ENCODE peak calls at places on chromosomes 3 and 15, in seven cellular contexts. P is H9; A is GM06990; Q is CD8-positive, alpha-beta memory T cell; I is stimulated activated CD4-positive, alpha-beta T cell treated with anti-CD3 and anti-CD28 coated beads, Interleukin-1b, Interleukin-23, amount 100 ng/mL, for 1 hour; G is activated CD4-positive, alpha-beta T cell treated with anti-CD3 and anti-CD28 coated beads for 4 hours; E is activated effector memory CD4-positive, alpha-beta T cell treated with Interleukin-2 at 50 U/mL for 16 hours. F is an unnamed sample.

GRCh38 chr15:31102049-31102321 is 460 bp upstream of the TRPM1 start:
- DNase-seq in I (no peak), A (no peak), G (no peak), E (no peak), Q (no peak), P (no peak), F (no peak)

GRCh38 chr3:143897558-143898305 is 49.5 kb upstream of the SLC9A9 start:
- DNase-seq in A (no peak), P (no peak), E (no peak), G (no peak), I (no peak), Q (no peak), F (no peak)

GRCh38 chr3:195887670-195888069 is 20.7 kb downstream of the TNK2 start:
- DNase-seq in P (no peak), I (no peak), G (no peak), E (no peak), Q (no peak), A (no peak), F (no peak)

GRCh38 chr3:45567730-45568172 is 26.8 kb upstream of the LIMD1 start:
- DNase-seq in P (no peak), I (no peak), E (no peak), A (peak; percentile 66), G (no peak), Q (no peak), F (no peak)

GRCh38 chr15:73009306-73010091 is 42.8 kb upstream of the NEO1 start:
- DNase-seq in E (no peak), I (no peak), G (no peak), P (no peak), A (no peak), Q (no peak), F (no peak)

GRCh38 chr3:160291290-160291908 is 66.2 kb downstream of the C3orf80 start:
- DNase-seq in P (no peak), Q (no peak), G (no peak), A (no peak), I (no peak), E (no peak), F (no peak)

GRCh38 chr15:22786868-22787698 is 639 bp downstream of the NIPA1 start:
- DNase-seq in G (no peak), E (peak; percentile 10), A (peak; percentile 63), P (peak; percentile 45), Q (no peak), I (no peak), F (no peak)

GRCh38 chr3:127421943-127422662 is 134.3 kb upstream of the PRR20G start:
- DNase-seq in P (no peak), G (no peak), I (no peak), Q (no peak), A (no peak), E (no peak), F (no peak)

GRCh38 chr3:124121379-124122336 is 129.7 kb upstream of the ROPN1 start:
- DNase-seq in I (no peak), E (no peak), A (no peak), G (no peak), Q (no peak), P (no peak), F (no peak)

GRCh38 chr15:76206325-76206976 is 104.8 kb downstream of the ETFA start:
- DNase-seq in P (no peak), I (no peak), E (no peak), A (no peak), Q (no peak), G (no peak), F (no peak)

GRCh38 chr3:38649500-38650247 is at the start of gene SCN5A:
- DNase-seq in E (peak; percentile 39), P (peak; percentile 73), Q (peak; percentile 33), A (peak; percentile 42), I (peak; percentile 11), G (peak; percentile 71), F (no peak)

GRCh38 chr3:123457841-123458240 is 9.0 kb upstream of the ADCY5 start:
- DNase-seq in E (no peak), Q (no peak), G (no peak), P (peak; percentile 60), A (no peak), I (no peak), F (no peak)

GRCh38 chr3:79203144-79203519 is 564.7 kb downstream of the ROBO1 start:
- DNase-seq in G (no peak), I (no peak), A (no peak), Q (no peak), P (no peak), E (no peak), F (no peak)

GRCh38 chr3:64242435-64242834 is 17.2 kb upstream of the PRICKLE2 start:
- DNase-seq in A (no peak), I (no peak), G (no peak), Q (no peak), E (no peak), P (no peak), F (no peak)

GRCh38 chr15:68623301-68623892 is 44.6 kb downstream of the CORO2B start:
- DNase-seq in I (no peak), Q (no peak), E (no peak), P (no peak), A (no peak), G (no peak), F (no peak)

GRCh38 chr15:87591521-87591920 is 665.0 kb downstream of the NTRK3 start:
- DNase-seq in A (no peak), Q (no peak), E (no peak), G (no peak), I (no peak), P (no peak), F (no peak)

F was measured in esophagus squamous epithelium.